ENCODE peak calls at places on chromosomes 4 and X, in six cellular contexts. H is suprapubic skin; C is left lung; J is HL-60; Y is colonic mucosa; B is activated CD4-positive, CD25-positive, alpha-beta regulatory T cell treated with anti-CD3 and anti-CD28 coated beads, Interleukin-2, amount 50 U/mL, for 72 hours. I is an unnamed sample.
A peak's percentile ranks its signal among the peaks of the same experiment; 100 is the strongest.

GRCh38 chr4:60744767-60745166 is 455.4 kb upstream of the ADGRL3 start:
- DNase-seq in H (no peak), C (no peak), J (no peak), Y (no peak), B (no peak), I (no peak)

GRCh38 chr4:156547439-156547838 is 424.2 kb downstream of the PDGFC start:
- DNase-seq in H (no peak), C (no peak), J (no peak), Y (no peak), B (no peak), I (peak; percentile 54)

GRCh38 chrX:7926501-7926900 is 712 bp downstream of the PNPLA4 start:
- DNase-seq in H (no peak), C (no peak), J (no peak), Y (no peak), B (no peak), I (no peak)

GRCh38 chrX:1093112-1093511 is 119.3 kb downstream of the CRLF2 start:
- DNase-seq in H (no peak), C (no peak), J (no peak), Y (no peak), B (no peak), I (peak; percentile 60)

GRCh38 chr4:183468210-183469095 is 24.0 kb downstream of the CDKN2AIP start:
- DNase-seq in H (no peak), C (no peak), J (no peak), Y (no peak), B (no peak), I (peak; percentile 27)

GRCh38 chr4:128690009-128690408 is 119.5 kb upstream of the JADE1 start:
- DNase-seq in H (no peak), C (no peak), J (no peak), Y (no peak), B (no peak), I (no peak)

GRCh38 chrX:46863072-46863471 is 26.2 kb downstream of the RP2 start:
- DNase-seq in H (no peak), C (no peak), J (no peak), Y (no peak), B (no peak), I (no peak)

GRCh38 chrX:123869488-123869887 is 9.6 kb downstream of the XIAP start:
- DNase-seq in H (no peak), C (no peak), J (no peak), Y (no peak), B (no peak), I (no peak)

GRCh38 chr4:78568640-78569261 is 17.2 kb downstream of the ANXA3 start:
- DNase-seq in H (no peak), C (no peak), J (no peak), Y (no peak), B (no peak), I (no peak)